ENCODE peak calls at places on chromosome 13, in four cellular contexts. I is epithelial cell of esophagus, M is NB4, O is colonic mucosa. E is an unnamed sample.

GRCh38 chr13:89053418-89053817 is 1382.2 kb downstream of the SLITRK5 start:
- DNase-seq in M (no peak), I (no peak), O (no peak), E (no peak)

GRCh38 chr13:114017028-114017630 is 43.3 kb upstream of the C13orf46 start:
- DNase-seq in O (no peak), M (no peak), I (no peak), E (no peak)

GRCh38 chr13:93805736-93806135 is 579.1 kb downstream of the GPC6 start:
- DNase-seq in I (no peak), M (no peak), O (no peak), E (no peak)

GRCh38 chr13:32752997-32753606 is 166.8 kb downstream of the PDS5B start:
- DNase-seq in O (no peak), M (no peak), I (no peak), E (no peak)

GRCh38 chr13:42592915-42593718 is 19.2 kb downstream of the TNFSF11 start:
- DNase-seq in O (no peak), M (no peak), I (no peak), E (no peak)

GRCh38 chr13:37118002-37118401 is 12.5 kb upstream of the CSNK1A1L start:
- DNase-seq in I (no peak), O (no peak), M (no peak), E (no peak)

GRCh38 chr13:49697468-49697867 is 6.2 kb upstream of the EBPL start:
- DNase-seq in I (no peak), O (no peak), M (no peak), E (no peak)

GRCh38 chr13:108859202-108860012 is 230.0 kb downstream of the MYO16 start:
- DNase-seq in M (no peak), O (no peak), I (no peak), E (peak)

GRCh38 chr13:24038846-24039330 is 121.6 kb upstream of the SPATA13 start:
- DNase-seq in M (no peak), I (peak), O (no peak), E (no peak)

GRCh38 chr13:48181482-48182145 is 51.4 kb upstream of the ITM2B start:
- DNase-seq in M (no peak), I (no peak), O (no peak), E (no peak)

GRCh38 chr13:62678039-62678438 is 1262.4 kb upstream of the PCDH20 start:
- DNase-seq in O (no peak), I (no peak), M (no peak), E (no peak)

GRCh38 chr13:99884913-99885312 is 86.7 kb downstream of the ZIC5 start:
- DNase-seq in O (no peak), I (no peak), M (no peak), E (no peak)

GRCh38 chr13:99759163-99759552 is 212.4 kb downstream of the ZIC5 start:
- DNase-seq in I (no peak), O (no peak), M (no peak), E (no peak)

GRCh38 chr13:23467048-23467931 is 33.8 kb upstream of the SACS start:
- DNase-seq in M (no peak), O (no peak), I (no peak), E (no peak)

GRCh38 chr13:44300895-44301638 is 72.6 kb upstream of the SERP2 start:
- DNase-seq in I (peak), O (no peak), M (peak), E (peak)

GRCh38 chr13:102799544-102800144 is 725 bp downstream of the BIVM start:
- DNase-seq in O (no peak), I (no peak), M (no peak), E (no peak)

DNA sequence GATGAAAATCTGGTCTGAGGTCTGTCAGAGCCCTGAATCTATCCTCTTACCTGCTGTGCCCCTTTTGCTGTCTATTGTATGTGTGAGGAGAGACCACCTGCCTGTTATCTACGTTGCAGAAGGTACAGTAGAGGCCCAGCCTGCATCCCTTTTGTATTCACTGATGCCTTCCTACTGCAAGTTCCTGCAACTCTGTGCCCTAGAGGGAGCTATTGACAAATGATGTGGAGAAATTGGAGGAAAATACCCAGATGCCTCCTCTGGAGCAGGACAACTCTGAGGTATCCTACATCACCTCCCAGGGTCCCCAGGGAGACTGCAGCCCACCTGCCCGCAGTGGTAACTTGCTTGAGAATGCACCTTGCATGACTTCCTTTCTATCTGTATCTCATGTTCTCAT is 33.7 kb downstream of the SIAH3 start:
- DNase-seq in O (no peak), M (peak), I (peak), E (peak)
- TF ChIP-seq CTCF in O (no peak), M (peak), I (peak), E (peak)

GRCh38 chr13:55569082-55569481 is 1571.6 kb upstream of the PRR20A start:
- DNase-seq in O (no peak), M (no peak), I (no peak), E (no peak)
- TF ChIP-seq CTCF in O (no peak), M (no peak), I (no peak), E (no peak)

DNA sequence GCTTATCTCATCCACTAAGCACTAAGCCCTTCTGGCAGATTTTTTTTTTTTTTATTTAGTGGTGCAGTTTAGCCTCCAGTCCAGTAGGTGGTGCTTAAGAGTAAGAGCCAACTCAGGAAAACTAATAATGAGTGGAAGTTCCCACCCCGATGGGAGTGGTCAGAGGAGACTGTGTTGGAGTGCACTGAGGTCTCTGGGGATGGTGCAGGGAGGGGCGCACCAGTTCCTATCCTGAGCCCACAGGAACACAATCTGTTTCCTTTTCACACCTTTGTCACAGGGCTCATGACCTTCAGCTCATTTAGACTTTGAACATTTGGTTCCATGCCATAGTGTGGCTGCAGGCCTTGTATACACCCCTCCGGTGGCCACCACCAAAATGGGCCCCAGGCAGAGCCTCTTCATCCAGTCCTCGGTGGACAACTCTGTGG is 367.4 kb downstream of the SPRY2 start:
- DNase-seq in O (no peak), M (peak), I (no peak), E (no peak)
- TF ChIP-seq CTCF in O (peak), M (peak), I (peak), E (peak)

GRCh38 chr13:110682746-110683145 is 23.2 kb downstream of the CARS2 start:
- DNase-seq in O (no peak), I (no peak), M (no peak), E (no peak)
- TF ChIP-seq CTCF in O (no peak), I (no peak), M (no peak), E (no peak)

DNA sequence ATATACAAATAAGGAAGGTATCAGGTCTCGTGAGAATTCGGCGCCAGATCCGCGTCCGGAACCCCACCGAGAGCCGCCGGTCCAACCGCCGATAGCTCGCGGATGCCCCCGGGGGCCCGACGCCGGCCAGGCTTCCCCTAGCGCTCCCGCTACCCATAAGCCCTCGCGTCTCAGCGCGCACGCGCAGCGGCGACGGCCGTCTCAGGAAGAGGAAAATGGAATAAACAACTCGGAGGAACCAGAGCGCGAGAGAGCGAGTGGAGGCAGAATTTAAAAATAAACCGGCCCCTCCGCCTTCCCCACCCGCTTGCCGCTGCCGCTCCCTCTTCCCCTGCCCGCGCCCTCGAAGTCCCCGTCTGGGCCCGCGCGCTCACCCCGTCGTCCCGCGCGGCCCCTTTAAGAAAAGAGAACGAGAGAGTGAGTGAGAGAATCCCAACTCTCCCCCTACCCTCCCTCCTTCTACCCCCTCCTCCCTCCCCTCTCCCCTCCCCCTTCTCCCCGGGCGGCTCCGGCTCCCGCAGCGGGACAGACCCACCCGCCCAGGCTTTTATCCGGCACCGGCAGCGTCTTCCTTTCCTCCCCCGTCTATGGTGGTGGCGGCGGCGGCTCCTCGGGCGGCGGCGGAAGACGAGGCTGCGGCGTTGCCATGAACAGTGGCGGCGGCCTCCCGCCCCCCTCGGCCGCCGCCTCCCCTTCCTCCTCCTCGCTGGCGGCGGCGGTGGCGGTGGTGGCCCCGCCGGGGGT is at the start of gene PAN3:
- DNase-seq in O (peak), I (peak), M (peak), E (peak)
- TF ChIP-seq CTCF in O (no peak), I (no peak), M (no peak), E (no peak)

GRCh38 chr13:75801388-75801787 is 165.3 kb downstream of the LMO7 start:
- DNase-seq in I (no peak), M (no peak), O (no peak), E (no peak)

GRCh38 chr13:75802161-75802560 is 166.0 kb downstream of the LMO7 start:
- DNase-seq in M (no peak), I (no peak), O (no peak), E (peak)

GRCh38 chr13:75803175-75803611 is 167.1 kb downstream of the LMO7 start:
- DNase-seq in I (no peak), O (peak), M (no peak), E (no peak)

GRCh38 chr13:75798353-75799245 is 162.5 kb downstream of the LMO7 start:
- DNase-seq in M (no peak), O (peak), I (peak), E (peak)

DNA sequence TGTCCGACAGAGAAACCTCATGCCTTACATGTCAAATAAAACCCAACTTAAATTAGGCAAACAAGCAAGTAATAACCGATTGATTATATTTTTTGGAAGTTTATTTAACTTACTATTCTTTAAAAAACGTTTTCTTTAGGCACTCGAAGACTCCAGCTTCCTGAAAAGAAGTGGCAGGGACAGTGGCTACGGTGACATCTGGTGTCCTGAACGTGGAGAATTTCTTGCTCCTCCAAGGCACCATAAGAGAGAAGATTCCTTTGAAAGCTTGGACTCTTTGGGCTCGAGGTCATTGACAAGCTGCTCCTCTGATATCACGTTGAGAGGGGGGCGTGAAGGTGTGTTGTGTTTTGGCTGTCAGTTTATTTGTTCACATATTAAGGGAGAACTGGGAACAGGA is 164.4 kb downstream of the LMO7 start:
- DNase-seq in O (no peak), I (no peak), M (peak), E (no peak)
- TF ChIP-seq CTCF in O (no peak), I (no peak), M (no peak), E (no peak)

GRCh38 chr13:30038884-30039283 is 188.5 kb upstream of the UBL3 start:
- DNase-seq in O (no peak), I (no peak), M (peak), E (no peak)
- TF ChIP-seq CTCF in O (no peak), I (no peak), M (no peak), E (no peak)

GRCh38 chr13:97911311-97912138 is 42.0 kb upstream of the IPO5 start:
- DNase-seq in M (peak), O (no peak), I (peak), E (peak)
- TF ChIP-seq CTCF in M (peak), O (peak), I (peak), E (peak)

DNA sequence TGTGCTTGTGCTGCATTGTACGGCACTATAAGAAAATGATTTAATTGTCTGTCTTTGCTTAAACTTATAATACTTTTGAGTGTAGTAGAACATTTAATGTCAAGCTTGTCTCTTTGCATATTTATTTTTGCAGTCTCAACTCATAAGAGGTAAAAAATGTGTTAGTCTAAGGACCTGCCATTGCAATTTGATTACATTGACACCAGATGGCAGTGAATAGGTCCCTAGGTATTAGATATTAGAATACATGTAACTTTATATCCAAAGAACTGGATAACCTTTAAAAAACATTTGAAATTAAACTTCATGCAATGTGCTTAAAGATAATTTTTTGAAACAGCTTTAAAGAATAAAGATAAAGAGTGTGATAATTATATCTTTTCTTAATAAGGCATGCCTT is 1421.3 kb downstream of the OLFM4 start:
- DNase-seq in M (no peak), I (peak), O (no peak), E (peak)
- TF ChIP-seq CTCF in M (peak), I (no peak), O (no peak), E (no peak)

E was measured in bronchial epithelial cell.